ENCODE peak calls at places on chromosomes 7 and 10, in four cellular contexts. G, R, E and H are unnamed samples.

GRCh38 chr7:136677456-136678365 is 190.7 kb upstream of the CHRM2 start:
- DNase-seq in G (no peak), E (no peak), R (no peak), H (no peak)

GRCh38 chr10:110460111-110460809 is 37.4 kb upstream of the DUSP5 start:
- DNase-seq in E (peak; percentile 34), R (peak; percentile 59), G (peak; percentile 34), H (peak; percentile 89)

GRCh38 chr7:134855467-134855866 is 76.0 kb downstream of the CALD1 start:
- DNase-seq in R (no peak), G (no peak), E (no peak), H (no peak)

GRCh38 chr7:155187061-155187785 is 110.5 kb upstream of the INSIG1 start:
- DNase-seq in R (no peak), G (no peak), E (no peak), H (peak; percentile 25)

GRCh38 chr7:141686074-141686473 is 15.9 kb downstream of the DENND11 start:
- DNase-seq in R (no peak), G (no peak), E (no peak), H (no peak)

GRCh38 chr10:31318382-31318853 is 598 bp upstream of the ZEB1 start:
- DNase-seq in E (peak; percentile 51), R (peak; percentile 76), G (peak; percentile 73), H (peak; percentile 84)

GRCh38 chr10:133143546-133143945 is 16.5 kb upstream of the KNDC1 start:
- DNase-seq in R (no peak), E (no peak), G (no peak), H (peak; percentile 46)

GRCh38 chr10:96588060-96588554 is 1.3 kb upstream of the TM9SF3 start:
- DNase-seq in R (no peak), E (no peak), G (no peak), H (no peak)

GRCh38 chr10:103155485-103156085 is 37.5 kb downstream of the NT5C2 start:
- DNase-seq in E (no peak), G (no peak), R (no peak), H (no peak)

GRCh38 chr10:42932735-42933453 is 144.0 kb upstream of the RET start:
- DNase-seq in R (no peak), G (no peak), E (no peak), H (no peak)

GRCh38 chr10:95438781-95439180 is 122.4 kb downstream of the SORBS1 start:
- DNase-seq in R (no peak), G (no peak), E (no peak), H (no peak)

GRCh38 chr7:16590424-16590823 is 55.1 kb downstream of the ANKMY2 start:
- DNase-seq in E (no peak), R (no peak), G (no peak), H (no peak)

GRCh38 chr7:66867198-66867790 is 53.7 kb upstream of the TMEM248 start:
- DNase-seq in R (no peak), G (no peak), E (no peak), H (no peak)

GRCh38 chr10:3660753-3661152 is 124.3 kb downstream of the KLF6 start:
- DNase-seq in E (no peak), G (no peak), R (no peak), H (no peak)

GRCh38 chr7:55052726-55053431 is 34.1 kb downstream of the EGFR start:
- DNase-seq in G (no peak), R (no peak), E (no peak), H (no peak)

GRCh38 chr10:131210181-131210580 is 101.3 kb downstream of the TCERG1L start:
- DNase-seq in R (peak; percentile 14), E (no peak), G (no peak), H (no peak)

GRCh38 chr7:134992626-134993179 is 6.4 kb downstream of the AGBL3 start:
- DNase-seq in E (no peak), G (peak; percentile 32), R (no peak), H (no peak)

GRCh38 chr7:74063646-74064045 is 20.0 kb upstream of the LIMK1 start:
- DNase-seq in R (peak; percentile 32), G (no peak), E (no peak), H (no peak)

GRCh38 chr7:124764847-124765400 is 668 bp downstream of the GPR37 start:
- DNase-seq in E (no peak), G (no peak), R (peak; percentile 58), H (peak; percentile 46)

GRCh38 chr10:66786705-66787104 is 139.1 kb upstream of the LRRTM3 start:
- DNase-seq in R (no peak), G (no peak), E (no peak), H (no peak)

GRCh38 chr7:16067695-16068094 is 353.6 kb downstream of the CRPPA start:
- DNase-seq in R (no peak), E (no peak), G (no peak), H (no peak)

GRCh38 chr10:30915141-30915540 is 116.5 kb downstream of the ZNF438 start:
- DNase-seq in E (no peak), G (no peak), R (no peak), H (no peak)

GRCh38 chr10:113618338-113618737 is 45.5 kb downstream of the NRAP start:
- DNase-seq in G (no peak), E (no peak), R (peak; percentile 56), H (peak; percentile 43)

GRCh38 chr10:132375116-132375794 is 21.7 kb upstream of the PWWP2B start:
- DNase-seq in G (no peak), E (no peak), R (no peak), H (peak; percentile 31)

GRCh38 chr10:118823256-118823907 is 68.6 kb upstream of the CACUL1 start:
- DNase-seq in G (no peak), R (no peak), E (no peak), H (no peak)

GRCh38 chr7:139567647-139568345 is 44.3 kb downstream of the CLEC2L start:
- DNase-seq in R (no peak), G (no peak), E (no peak), H (no peak)

GRCh38 chr10:70227548-70228320 is 5.5 kb downstream of the PPA1 start:
- DNase-seq in R (no peak), G (no peak), E (no peak), H (no peak)
- H3K27ac ChIP-seq in R (peak overlapping the region; percentile 19), G (no peak overlapping the region), E (peak overlapping the region; percentile 57), H (no peak overlapping the region)

DNA sequence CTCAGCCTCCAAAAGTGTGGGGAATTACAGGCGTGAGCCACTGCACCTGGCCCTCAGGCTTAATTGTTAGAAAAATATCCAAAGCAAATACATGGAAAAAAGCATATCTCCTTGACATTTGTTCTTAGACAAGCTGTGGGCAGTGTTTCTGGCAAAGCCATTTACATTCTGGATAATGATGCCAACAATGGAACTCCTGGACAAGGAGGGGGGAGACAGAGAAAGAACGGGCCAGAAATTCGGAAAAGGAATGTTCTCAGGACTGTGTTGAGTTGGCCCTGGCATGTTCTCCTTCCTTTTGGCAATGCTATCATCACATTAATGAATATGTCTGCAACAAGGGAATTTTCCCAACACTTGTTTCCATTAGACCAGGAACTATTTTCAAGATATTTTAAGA is 88.7 kb downstream of the UBE2H start:
- DNase-seq in G (peak; percentile 36), R (no peak), E (no peak), H (no peak)
- H3K4me1 ChIP-seq in G (peaks cover 89% of the 10 kb centered on the region), R (peaks cover 80% of the 10 kb centered on the region), E (peaks cover 89% of the 10 kb centered on the region), H (peaks cover 12% of the 10 kb centered on the region)

GRCh38 chr7:148147438-148147837 is 443.1 kb upstream of the C7orf33 start:
- DNase-seq in E (no peak), R (no peak), G (no peak), H (no peak)

GRCh38 chr7:148144827-148145226 is 445.7 kb upstream of the C7orf33 start:
- DNase-seq in G (no peak), E (no peak), R (no peak), H (no peak)

GRCh38 chr7:148148456-148148855 is 442.1 kb upstream of the C7orf33 start:
- DNase-seq in E (no peak), R (no peak), G (no peak), H (no peak)

GRCh38 chr7:148142660-148143248 is 447.8 kb upstream of the C7orf33 start:
- DNase-seq in E (no peak), G (peak; percentile 19), R (no peak), H (no peak)
- TF ChIP-seq CTCF in E (peak; percentile 63), G (peak; percentile 52), R (peak; percentile 32), H (peak; percentile 69)

GRCh38 chr10:76309744-76310441 is 878.5 kb downstream of the LRMDA start:
- DNase-seq in E (no peak), G (no peak), R (no peak), H (no peak)
- H3K27ac ChIP-seq in E (peak overlapping the region; percentile 77), G (no peak overlapping the region), R (no peak overlapping the region), H (no peak overlapping the region)

GRCh38 chr7:112895996-112896395 is 105.8 kb upstream of the TMEM168 start:
- DNase-seq in G (no peak), E (no peak), R (no peak), H (no peak)
- H3K4me1 ChIP-seq in G (peaks cover 32% of the 10 kb centered on the region), E (peaks cover 45% of the 10 kb centered on the region), R (no peaks in the 10 kb centered on the region), H (no peaks in the 10 kb centered on the region)

DNA sequence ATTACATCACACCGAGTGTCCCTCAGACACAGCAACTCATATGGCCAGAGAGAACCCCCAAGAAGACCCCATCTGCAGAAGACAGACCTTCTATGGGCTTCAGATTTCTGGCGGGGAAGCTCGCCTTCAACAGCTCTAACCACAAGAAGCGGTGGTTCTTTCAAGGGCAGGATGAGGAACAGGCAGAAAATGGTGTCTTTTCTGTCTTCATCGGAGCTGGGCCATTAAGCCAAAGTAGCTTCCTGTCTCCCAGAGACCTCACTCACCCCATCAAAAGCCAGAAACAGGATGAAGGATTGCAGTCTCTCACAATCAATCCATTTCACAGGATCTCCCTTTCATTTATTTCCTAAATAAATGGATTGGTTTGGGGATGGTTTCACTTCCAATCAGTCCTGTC is 149.1 kb downstream of the HERPUD2 start:
- DNase-seq in G (no peak), E (no peak), R (no peak), H (no peak)
- TF ChIP-seq CTCF in G (no peak), E (no peak), R (no peak), H (no peak)

GRCh38 chr10:126080303-126080825 is 184.0 kb downstream of the FANK1 start:
- DNase-seq in G (no peak), R (no peak), E (no peak), H (no peak)

GRCh38 chr10:126070815-126071214 is 174.5 kb downstream of the FANK1 start:
- DNase-seq in R (no peak), G (no peak), E (no peak), H (no peak)

GRCh38 chr10:126073606-126074005 is 177.2 kb downstream of the FANK1 start:
- DNase-seq in R (no peak), E (no peak), G (no peak), H (no peak)

GRCh38 chr10:126080879-126081331 is 184.5 kb downstream of the FANK1 start:
- DNase-seq in E (no peak), G (no peak), R (no peak), H (no peak)

GRCh38 chr10:126075009-126075408 is 178.6 kb downstream of the FANK1 start:
- DNase-seq in E (no peak), G (no peak), R (no peak), H (no peak)
- H3K27ac ChIP-seq in E (no peak overlapping the region), G (no peak overlapping the region), R (no peak overlapping the region), H (no peak overlapping the region)

DNA sequence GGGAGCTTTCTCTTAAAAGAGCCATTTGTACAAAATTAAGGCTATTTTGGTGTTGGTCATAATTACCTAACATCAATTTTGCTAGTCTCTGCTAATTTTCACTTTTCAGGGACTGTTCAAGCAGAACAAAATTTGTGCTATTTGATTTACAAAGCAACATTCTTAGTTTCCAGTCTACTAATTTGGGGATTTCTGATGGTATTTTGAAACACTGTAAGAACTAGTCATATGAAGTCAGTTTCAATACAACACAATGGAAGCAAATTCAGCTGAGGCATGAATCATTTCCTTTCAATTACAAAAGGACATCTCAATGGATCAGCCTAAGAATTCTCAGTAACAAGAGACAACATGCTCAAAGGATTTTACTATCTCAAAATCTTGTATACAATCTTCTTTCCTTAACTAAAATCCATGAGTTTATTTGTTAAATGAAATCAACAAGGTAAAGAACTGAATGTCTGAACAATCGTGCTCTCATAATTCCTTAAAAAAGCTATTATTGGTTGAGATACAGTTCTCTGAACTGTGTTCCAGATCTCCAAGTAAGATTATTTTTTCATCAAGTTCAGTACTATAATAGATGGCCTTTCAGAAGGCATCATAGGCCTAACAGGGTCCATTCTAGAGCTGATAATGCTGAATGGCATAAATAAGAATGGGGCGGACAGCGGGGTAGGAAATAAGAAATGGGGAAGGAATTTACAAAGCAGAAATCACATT is 144.6 kb downstream of the NRCAM start:
- DNase-seq in E (no peak), R (no peak), G (no peak), H (no peak)
- H3K4me1 ChIP-seq in E (no peaks in the 10 kb centered on the region), R (no peaks in the 10 kb centered on the region), G (no peaks in the 10 kb centered on the region), H (no peaks in the 10 kb centered on the region)